ENCODE peak calls at places on chromosomes 12 and 14, in four cellular contexts. N is SK-N-SH, O is HepG2, E is GM12878. V is an unnamed sample.

GRCh38 chr14:51202914-51203665 is 37.0 kb upstream of the TMX1 start:
- DNase-seq in N (no peak), O (no peak), E (peak), V (no peak)

GRCh38 chr12:15842106-15842505 is 40.1 kb upstream of the STRAP start:
- DNase-seq in N (no peak), O (no peak), E (no peak), V (no peak)

GRCh38 chr12:4269279-4269991 is 4.1 kb upstream of the CCND2 start:
- DNase-seq in N (peak), O (no peak), E (no peak), V (peak)

GRCh38 chr12:13223176-13223806 is 26.8 kb downstream of the EMP1 start:
- DNase-seq in N (no peak), O (peak), E (no peak), V (no peak)

GRCh38 chr14:94355191-94355794 is 32.2 kb upstream of the SERPINA6 start:
- DNase-seq in N (no peak), O (peak), E (no peak), V (peak)

GRCh38 chr12:2344892-2345291 is 292.1 kb downstream of the CACNA1C start:
- DNase-seq in N (no peak), O (no peak), E (no peak), V (no peak)

GRCh38 chr14:88030892-88031291 is 26.0 kb downstream of the GPR65 start:
- DNase-seq in N (no peak), O (no peak), E (no peak), V (no peak)

GRCh38 chr12:91098942-91099341 is 12.4 kb downstream of the LUM start:
- DNase-seq in N (no peak), O (no peak), E (no peak), V (no peak)

GRCh38 chr12:45388545-45388944 is 172.7 kb downstream of the ANO6 start:
- DNase-seq in N (peak), O (peak), E (no peak), V (no peak)

GRCh38 chr12:1444142-1444516 is 150.3 kb downstream of the FBXL14 start:
- DNase-seq in N (no peak), O (no peak), E (no peak), V (no peak)

GRCh38 chr12:124656214-124656516 is 88.8 kb upstream of the NCOR2 start:
- DNase-seq in N (no peak), O (no peak), E (no peak), V (no peak)

GRCh38 chr12:31362115-31362758 is 36.3 kb upstream of the SINHCAF start:
- DNase-seq in N (no peak), O (peak), E (no peak), V (peak)

GRCh38 chr12:119115296-119115905 is 63.3 kb upstream of the HSPB8 start:
- DNase-seq in N (peak), O (peak), E (no peak), V (no peak)

GRCh38 chr12:68374315-68374982 is 42.3 kb upstream of the MDM1 start:
- DNase-seq in N (no peak), O (no peak), E (peak), V (no peak)

GRCh38 chr12:15044461-15044860 is 71.6 kb downstream of the PDE6H start:
- DNase-seq in N (no peak), O (no peak), E (no peak), V (no peak)

GRCh38 chr12:75704208-75704607 is 192.8 kb upstream of the KRR1 start:
- DNase-seq in N (no peak), O (no peak), E (no peak), V (no peak)

GRCh38 chr12:95739561-95740313 is 50.8 kb downstream of the NTN4 start:
- DNase-seq in N (no peak), O (no peak), E (no peak), V (no peak)

GRCh38 chr14:103130965-103131364 is 7.7 kb downstream of the TNFAIP2 start:
- DNase-seq in N (peak), O (no peak), E (no peak), V (no peak)

GRCh38 chr14:56116128-56116900 is 1.9 kb upstream of the PELI2 start:
- DNase-seq in N (no peak), O (no peak), E (no peak), V (no peak)

GRCh38 chr12:31002999-31003398 is 70.7 kb upstream of the DDX11 start:
- DNase-seq in N (no peak), O (no peak), E (peak), V (no peak)

GRCh38 chr12:65902504-65902903 is 78.2 kb downstream of the HMGA2 start:
- DNase-seq in N (no peak), O (no peak), E (no peak), V (no peak)

GRCh38 chr12:50276912-50277671 is 6.2 kb downstream of the LIMA1 start:
- DNase-seq in N (peak), O (no peak), E (no peak), V (no peak)

GRCh38 chr14:26984318-26985177 is 386.7 kb upstream of the NOVA1 start:
- DNase-seq in N (peak), O (peak), E (no peak), V (peak)

GRCh38 chr12:120094485-120094884 is 22.1 kb downstream of the RAB35 start:
- DNase-seq in N (peak), O (no peak), E (no peak), V (no peak)

GRCh38 chr12:120134307-120134980 is 17.9 kb upstream of the RAB35 start:
- DNase-seq in N (no peak), O (no peak), E (no peak), V (no peak)

GRCh38 chr12:29273178-29273843 is 107.7 kb downstream of the ERGIC2 start:
- DNase-seq in N (no peak), O (no peak), E (no peak), V (no peak)

GRCh38 chr12:10115311-10115710 is 14.7 kb downstream of the CLEC7A start:
- DNase-seq in N (no peak), O (no peak), E (no peak), V (no peak)

GRCh38 chr12:62834971-62835547 is 99.9 kb downstream of the PPM1H start:
- DNase-seq in N (no peak), O (no peak), E (peak), V (no peak)

GRCh38 chr14:99413972-99414371 is 66.7 kb downstream of the SETD3 start:
- DNase-seq in N (no peak), O (no peak), E (no peak), V (no peak)

GRCh38 chr14:99410019-99410418 is 70.6 kb downstream of the SETD3 start:
- DNase-seq in N (no peak), O (no peak), E (no peak), V (no peak)

GRCh38 chr14:99415496-99416281 is 65.0 kb downstream of the SETD3 start:
- DNase-seq in N (peak), O (peak), E (peak), V (no peak)

GRCh38 chr14:99413172-99413571 is 67.5 kb downstream of the SETD3 start:
- DNase-seq in N (no peak), O (no peak), E (no peak), V (no peak)

GRCh38 chr14:99412122-99413061 is 68.3 kb downstream of the SETD3 start:
- DNase-seq in N (no peak), O (no peak), E (no peak), V (no peak)
- TF ChIP-seq TAF1 in N (no peak), O (no peak), E (no peak), V (no peak)

GRCh38 chr12:53486730-53487487 is 12.3 kb downstream of the MAP3K12 start:
- DNase-seq in N (no peak), O (no peak), E (no peak), V (no peak)
- TF ChIP-seq TCF12 in N (no peak), O (no peak), E (no peak), V (no peak)

GRCh38 chr14:78927261-78927660 is 757.1 kb downstream of the NRXN3 start:
- DNase-seq in N (no peak), O (no peak), E (no peak), V (no peak)

GRCh38 chr14:78917462-78917861 is 747.3 kb downstream of the NRXN3 start:
- DNase-seq in N (no peak), O (no peak), E (no peak), V (no peak)

GRCh38 chr14:78921856-78922255 is 751.7 kb downstream of the NRXN3 start:
- DNase-seq in N (no peak), O (no peak), E (no peak), V (no peak)
- TF ChIP-seq TAF1 in N (no peak), O (no peak), E (no peak), V (no peak)

DNA sequence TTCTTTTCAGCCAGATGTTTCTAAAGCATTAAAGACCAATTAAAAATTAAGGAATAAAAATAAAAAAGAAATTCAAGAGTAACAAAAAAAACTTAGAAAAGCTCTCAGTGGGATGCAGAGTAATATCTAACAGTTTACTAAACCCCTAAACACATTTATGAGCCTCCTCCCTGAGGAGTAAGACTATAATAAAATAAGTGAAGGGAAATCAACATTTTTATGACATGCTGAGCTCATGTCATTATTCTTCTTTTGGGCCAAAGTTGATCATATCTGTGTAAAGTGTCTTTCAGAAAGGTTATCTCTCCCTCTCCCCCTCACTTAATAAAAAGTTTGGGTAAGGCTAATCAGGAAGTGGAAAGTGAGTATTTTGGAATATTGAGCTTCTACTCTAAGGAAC is 122.1 kb downstream of the MYRFL start:
- DNase-seq in N (no peak), O (no peak), E (no peak), V (no peak)
- TF ChIP-seq TCF12 in N (no peak), O (no peak), E (no peak), V (no peak)